ENCODE peak calls at places on chromosomes 6 and 20, in ten cellular contexts. N, K, S, W, F, L, Y, Z, V and C are unnamed samples.

GRCh38 chr6:41767112-41767946 is 12.4 kb downstream of the FRS3 start:
- DNase-seq in N (peak), K (no peak), S (peak), W (peak), F (no peak), L (no peak), Y (peak), Z (no peak), V (peak), C (no peak)

GRCh38 chr6:129494099-129494498 is 215.9 kb downstream of the ARHGAP18 start:
- DNase-seq in N (no peak), K (no peak), S (no peak), W (no peak), F (no peak), L (no peak), Y (no peak), Z (no peak), V (no peak), C (no peak)

GRCh38 chr6:135072753-135073152 is 18.1 kb upstream of the HBS1L start:
- DNase-seq in N (no peak), K (no peak), S (no peak), W (no peak), F (no peak), L (no peak), Y (no peak), Z (no peak), V (no peak), C (no peak)

GRCh38 chr6:29016559-29017427 is 11.7 kb upstream of the ZNF311 start:
- DNase-seq in N (peak), K (peak), S (peak), W (peak), F (peak), L (no peak), Y (peak), Z (peak), V (peak), C (no peak)

GRCh38 chr6:161682982-161683381 is 409.1 kb upstream of the AGPAT4 start:
- DNase-seq in N (no peak), K (no peak), S (no peak), W (no peak), F (no peak), L (no peak), Y (peak), Z (no peak), V (no peak), C (no peak)

GRCh38 chr20:1478566-1478965 is 11.9 kb upstream of the NSFL1C start:
- DNase-seq in N (no peak), K (no peak), S (peak), W (peak), F (no peak), L (no peak), Y (no peak), Z (no peak), V (no peak), C (no peak)

GRCh38 chr20:22379472-22379871 is 204.9 kb downstream of the FOXA2 start:
- DNase-seq in N (no peak), K (no peak), S (peak), W (no peak), F (no peak), L (no peak), Y (peak), Z (no peak), V (no peak), C (no peak)

GRCh38 chr6:37657117-37657886 is 40.4 kb downstream of the MDGA1 start:
- DNase-seq in N (no peak), K (no peak), S (peak), W (no peak), F (no peak), L (no peak), Y (peak), Z (no peak), V (no peak), C (no peak)

GRCh38 chr6:14166821-14167220 is 49.2 kb downstream of the CD83 start:
- DNase-seq in N (no peak), K (no peak), S (no peak), W (no peak), F (no peak), L (no peak), Y (no peak), Z (no peak), V (peak), C (no peak)

GRCh38 chr20:41599699-41600104 is 18.5 kb downstream of the CHD6 start:
- DNase-seq in N (no peak), K (peak), S (no peak), W (no peak), F (no peak), L (no peak), Y (no peak), Z (no peak), V (no peak), C (no peak)

GRCh38 chr6:46262928-46263708 is 92.3 kb upstream of the ENPP5 start:
- DNase-seq in N (no peak), K (no peak), S (no peak), W (no peak), F (no peak), L (no peak), Y (no peak), Z (no peak), V (no peak), C (no peak)

GRCh38 chr6:143258945-143259344 is 191.6 kb downstream of the ADAT2 start:
- DNase-seq in N (no peak), K (no peak), S (no peak), W (no peak), F (no peak), L (no peak), Y (no peak), Z (no peak), V (no peak), C (no peak)

GRCh38 chr6:145110109-145110508 is 625.2 kb downstream of the EPM2A start:
- DNase-seq in N (no peak), K (no peak), S (peak), W (no peak), F (no peak), L (no peak), Y (no peak), Z (no peak), V (no peak), C (no peak)

GRCh38 chr6:147268254-147268653 is 64.0 kb downstream of the STXBP5 start:
- DNase-seq in N (no peak), K (no peak), S (no peak), W (no peak), F (no peak), L (no peak), Y (no peak), Z (no peak), V (no peak), C (no peak)

GRCh38 chr20:34001378-34001777 is 7.7 kb downstream of the RALY start:
- DNase-seq in N (no peak), K (no peak), S (no peak), W (no peak), F (no peak), L (no peak), Y (no peak), Z (no peak), V (no peak), C (no peak)

GRCh38 chr6:66390393-66390792 is 683.4 kb upstream of the EYS start:
- DNase-seq in N (no peak), K (no peak), S (no peak), W (no peak), F (no peak), L (no peak), Y (no peak), Z (no peak), V (no peak), C (no peak)

GRCh38 chr20:44745560-44746366 is at the start of gene KCNK15:
- DNase-seq in N (no peak), K (no peak), S (no peak), W (peak), F (peak), L (no peak), Y (peak), Z (peak), V (peak), C (no peak)

GRCh38 chr6:44269921-44270525 is at the start of gene TMEM151B:
- DNase-seq in N (no peak), K (peak), S (no peak), W (no peak), F (no peak), L (no peak), Y (no peak), Z (no peak), V (no peak), C (no peak)

GRCh38 chr6:169651498-169651897 is 50.3 kb downstream of the WDR27 start:
- DNase-seq in N (no peak), K (no peak), S (no peak), W (no peak), F (no peak), L (no peak), Y (no peak), Z (no peak), V (no peak), C (no peak)

GRCh38 chr6:127518212-127518709 is 874 bp downstream of the MTCL3 start:
- DNase-seq in N (no peak), K (peak), S (no peak), W (no peak), F (no peak), L (no peak), Y (no peak), Z (no peak), V (no peak), C (no peak)

GRCh38 chr6:100488231-100488630 is 23.5 kb upstream of the SIM1 start:
- DNase-seq in N (no peak), K (no peak), S (no peak), W (peak), F (no peak), L (no peak), Y (no peak), Z (no peak), V (no peak), C (no peak)

GRCh38 chr6:6545616-6546317 is 42.8 kb upstream of the LY86 start:
- DNase-seq in N (no peak), K (no peak), S (no peak), W (no peak), F (no peak), L (no peak), Y (no peak), Z (no peak), V (peak), C (no peak)

GRCh38 chr6:124869412-124869811 is 92.8 kb upstream of the RNF217 start:
- DNase-seq in N (no peak), K (no peak), S (no peak), W (no peak), F (no peak), L (no peak), Y (no peak), Z (no peak), V (no peak), C (no peak)

GRCh38 chr20:32454164-32455145 is 96.3 kb downstream of the ASXL1 start:
- DNase-seq in N (no peak), K (no peak), S (no peak), W (no peak), F (no peak), L (no peak), Y (no peak), Z (no peak), V (no peak), C (no peak)

GRCh38 chr6:157494132-157494705 is 113.2 kb downstream of the ZDHHC14 start:
- DNase-seq in N (no peak), K (no peak), S (no peak), W (peak), F (no peak), L (no peak), Y (no peak), Z (no peak), V (no peak), C (no peak)

GRCh38 chr20:49631074-49631716 is 63.3 kb upstream of the PTGIS start:
- DNase-seq in N (no peak), K (no peak), S (no peak), W (no peak), F (no peak), L (no peak), Y (no peak), Z (no peak), V (no peak), C (no peak)

GRCh38 chr6:140923048-140923447 is 1209.7 kb upstream of the GJE1 start:
- DNase-seq in N (no peak), K (no peak), S (no peak), W (no peak), F (no peak), L (no peak), Y (no peak), Z (no peak), V (no peak), C (no peak)

GRCh38 chr20:63387917-63388316 is 26.8 kb upstream of the CHRNA4 start:
- DNase-seq in N (no peak), K (no peak), S (no peak), W (no peak), F (no peak), L (no peak), Y (no peak), Z (no peak), V (no peak), C (no peak)

GRCh38 chr6:130945401-130945919 is 117.6 kb downstream of the EPB41L2 start:
- DNase-seq in N (peak), K (no peak), S (no peak), W (peak), F (no peak), L (no peak), Y (no peak), Z (no peak), V (no peak), C (no peak)

GRCh38 chr6:12543953-12544352 is 172.6 kb upstream of the PHACTR1 start:
- DNase-seq in N (no peak), K (no peak), S (no peak), W (no peak), F (no peak), L (no peak), Y (peak), Z (no peak), V (no peak), C (no peak)

GRCh38 chr6:91575032-91575431 is 988.2 kb upstream of the MAP3K7 start:
- DNase-seq in N (no peak), K (no peak), S (no peak), W (no peak), F (no peak), L (no peak), Y (no peak), Z (no peak), V (no peak), C (no peak)

GRCh38 chr20:45358282-45359068 is 4.5 kb upstream of the SYS1 start:
- DNase-seq in N (no peak), K (no peak), S (no peak), W (peak), F (no peak), L (no peak), Y (peak), Z (no peak), V (no peak), C (no peak)

GRCh38 chr6:50180646-50181045 is 130.9 kb upstream of the DEFB112 start:
- DNase-seq in N (peak), K (no peak), S (no peak), W (no peak), F (no peak), L (no peak), Y (no peak), Z (no peak), V (no peak), C (no peak)

GRCh38 chr6:14252271-14252850 is 134.8 kb downstream of the CD83 start:
- DNase-seq in N (no peak), K (no peak), S (no peak), W (no peak), F (no peak), L (no peak), Y (no peak), Z (no peak), V (no peak), C (no peak)